ENCODE peak calls at places on chromosome 7, in seven cellular contexts. One of them, this sample, is unnamed.

GRCh38 chr7:140640060-140640611 is 477 bp downstream of the DENND2A start:
- DNase-seq in astrocyte of the cerebellum: no peak
- DNase-seq in tibial artery: peak
- DNase-seq in fibroblast of mammary gland: no peak
- DNase-seq in fibroblast of pulmonary artery: peak
- DNase-seq in prostate gland: no peak
- DNase-seq in pancreas: peak
- DNase-seq in this sample: peak

GRCh38 chr7:52053525-52053924 is 736.9 kb upstream of the COBL start:
- DNase-seq in astrocyte of the cerebellum: no peak
- DNase-seq in tibial artery: no peak
- DNase-seq in fibroblast of mammary gland: no peak
- DNase-seq in fibroblast of pulmonary artery: no peak
- DNase-seq in prostate gland: no peak
- DNase-seq in pancreas: no peak
- DNase-seq in this sample: no peak

GRCh38 chr7:131110294-131111080 is 217.2 kb upstream of the MKLN1 start:
- DNase-seq in astrocyte of the cerebellum: no peak
- DNase-seq in tibial artery: peak
- DNase-seq in fibroblast of mammary gland: peak
- DNase-seq in fibroblast of pulmonary artery: peak
- DNase-seq in prostate gland: peak
- DNase-seq in pancreas: no peak
- DNase-seq in this sample: peak

GRCh38 chr7:116691664-116692063 is 19.7 kb downstream of the MET start:
- DNase-seq in astrocyte of the cerebellum: no peak
- DNase-seq in tibial artery: no peak
- DNase-seq in fibroblast of mammary gland: peak
- DNase-seq in fibroblast of pulmonary artery: peak
- DNase-seq in prostate gland: no peak
- DNase-seq in pancreas: no peak
- DNase-seq in this sample: no peak

GRCh38 chr7:133197972-133198544 is 54.8 kb upstream of the EXOC4 start:
- DNase-seq in astrocyte of the cerebellum: no peak
- DNase-seq in tibial artery: no peak
- DNase-seq in fibroblast of mammary gland: no peak
- DNase-seq in fibroblast of pulmonary artery: no peak
- DNase-seq in prostate gland: no peak
- DNase-seq in pancreas: no peak
- DNase-seq in this sample: no peak

GRCh38 chr7:69814421-69814962 is 216.2 kb downstream of the AUTS2 start:
- DNase-seq in astrocyte of the cerebellum: no peak
- DNase-seq in tibial artery: no peak
- DNase-seq in fibroblast of mammary gland: peak
- DNase-seq in fibroblast of pulmonary artery: peak
- DNase-seq in prostate gland: no peak
- DNase-seq in pancreas: no peak
- DNase-seq in this sample: no peak

GRCh38 chr7:83751217-83751616 is 102.3 kb upstream of the SEMA3E start:
- DNase-seq in astrocyte of the cerebellum: peak
- DNase-seq in tibial artery: no peak
- DNase-seq in fibroblast of mammary gland: peak
- DNase-seq in fibroblast of pulmonary artery: peak
- DNase-seq in prostate gland: no peak
- DNase-seq in pancreas: no peak
- DNase-seq in this sample: no peak

GRCh38 chr7:130917669-130918128 is 183.7 kb upstream of the KLF14 start:
- DNase-seq in astrocyte of the cerebellum: no peak
- DNase-seq in tibial artery: no peak
- DNase-seq in fibroblast of mammary gland: peak
- DNase-seq in fibroblast of pulmonary artery: no peak
- DNase-seq in prostate gland: no peak
- DNase-seq in pancreas: no peak
- DNase-seq in this sample: peak

GRCh38 chr7:445563-446288 is 73.9 kb downstream of the PDGFA start:
- DNase-seq in astrocyte of the cerebellum: no peak
- DNase-seq in tibial artery: no peak
- DNase-seq in fibroblast of mammary gland: no peak
- DNase-seq in fibroblast of pulmonary artery: no peak
- DNase-seq in prostate gland: no peak
- DNase-seq in pancreas: no peak
- DNase-seq in this sample: no peak

GRCh38 chr7:134890246-134891240 is 95.8 kb upstream of the AGBL3 start:
- DNase-seq in astrocyte of the cerebellum: peak
- DNase-seq in tibial artery: peak
- DNase-seq in fibroblast of mammary gland: peak
- DNase-seq in fibroblast of pulmonary artery: peak
- DNase-seq in prostate gland: peak
- DNase-seq in pancreas: no peak
- DNase-seq in this sample: peak

GRCh38 chr7:151452141-151452571 is 12.2 kb upstream of the CRYGN start:
- DNase-seq in astrocyte of the cerebellum: no peak
- DNase-seq in tibial artery: no peak
- DNase-seq in fibroblast of mammary gland: no peak
- DNase-seq in fibroblast of pulmonary artery: no peak
- DNase-seq in prostate gland: no peak
- DNase-seq in pancreas: no peak
- DNase-seq in this sample: no peak

GRCh38 chr7:90726623-90727022 is 130.5 kb downstream of the CDK14 start:
- DNase-seq in astrocyte of the cerebellum: peak
- DNase-seq in tibial artery: no peak
- DNase-seq in fibroblast of mammary gland: peak
- DNase-seq in fibroblast of pulmonary artery: peak
- DNase-seq in prostate gland: peak
- DNase-seq in pancreas: no peak
- DNase-seq in this sample: peak

GRCh38 chr7:92092210-92092609 is 42.1 kb downstream of the CYP51A1 start:
- DNase-seq in astrocyte of the cerebellum: no peak
- DNase-seq in tibial artery: no peak
- DNase-seq in fibroblast of mammary gland: no peak
- DNase-seq in fibroblast of pulmonary artery: no peak
- DNase-seq in prostate gland: no peak
- DNase-seq in pancreas: no peak
- DNase-seq in this sample: no peak

GRCh38 chr7:36967387-36967786 is 243.1 kb upstream of the AOAH start:
- DNase-seq in astrocyte of the cerebellum: peak
- DNase-seq in tibial artery: peak
- DNase-seq in fibroblast of mammary gland: peak
- DNase-seq in fibroblast of pulmonary artery: peak
- DNase-seq in prostate gland: no peak
- DNase-seq in pancreas: no peak
- DNase-seq in this sample: peak

GRCh38 chr7:10708447-10708846 is 265.2 kb upstream of the PHF14 start:
- DNase-seq in astrocyte of the cerebellum: no peak
- DNase-seq in tibial artery: no peak
- DNase-seq in fibroblast of mammary gland: no peak
- DNase-seq in fibroblast of pulmonary artery: no peak
- DNase-seq in prostate gland: no peak
- DNase-seq in pancreas: no peak
- DNase-seq in this sample: no peak

GRCh38 chr7:146411975-146412374 is 295.4 kb downstream of the CNTNAP2 start:
- DNase-seq in astrocyte of the cerebellum: no peak
- DNase-seq in tibial artery: no peak
- DNase-seq in fibroblast of mammary gland: no peak
- DNase-seq in fibroblast of pulmonary artery: no peak
- DNase-seq in prostate gland: no peak
- DNase-seq in pancreas: no peak
- DNase-seq in this sample: no peak

GRCh38 chr7:762891-763290 is 35.8 kb upstream of the PRKAR1B start:
- DNase-seq in astrocyte of the cerebellum: no peak
- DNase-seq in tibial artery: no peak
- DNase-seq in fibroblast of mammary gland: no peak
- DNase-seq in fibroblast of pulmonary artery: no peak
- DNase-seq in prostate gland: no peak
- DNase-seq in pancreas: no peak
- DNase-seq in this sample: no peak

GRCh38 chr7:116616555-116617059 is 55.4 kb upstream of the MET start:
- DNase-seq in astrocyte of the cerebellum: no peak
- DNase-seq in tibial artery: no peak
- DNase-seq in fibroblast of mammary gland: peak
- DNase-seq in fibroblast of pulmonary artery: peak
- DNase-seq in prostate gland: no peak
- DNase-seq in pancreas: no peak
- DNase-seq in this sample: no peak

GRCh38 chr7:84009051-84009450 is 185.5 kb downstream of the SEMA3A start:
- DNase-seq in astrocyte of the cerebellum: no peak
- DNase-seq in tibial artery: no peak
- DNase-seq in fibroblast of mammary gland: peak
- DNase-seq in fibroblast of pulmonary artery: no peak
- DNase-seq in prostate gland: no peak
- DNase-seq in pancreas: no peak
- DNase-seq in this sample: no peak

GRCh38 chr7:38744746-38745145 is 113.6 kb upstream of the AMPH start:
- DNase-seq in astrocyte of the cerebellum: peak
- DNase-seq in tibial artery: no peak
- DNase-seq in fibroblast of mammary gland: peak
- DNase-seq in fibroblast of pulmonary artery: peak
- DNase-seq in prostate gland: no peak
- DNase-seq in pancreas: no peak
- DNase-seq in this sample: peak

DNA sequence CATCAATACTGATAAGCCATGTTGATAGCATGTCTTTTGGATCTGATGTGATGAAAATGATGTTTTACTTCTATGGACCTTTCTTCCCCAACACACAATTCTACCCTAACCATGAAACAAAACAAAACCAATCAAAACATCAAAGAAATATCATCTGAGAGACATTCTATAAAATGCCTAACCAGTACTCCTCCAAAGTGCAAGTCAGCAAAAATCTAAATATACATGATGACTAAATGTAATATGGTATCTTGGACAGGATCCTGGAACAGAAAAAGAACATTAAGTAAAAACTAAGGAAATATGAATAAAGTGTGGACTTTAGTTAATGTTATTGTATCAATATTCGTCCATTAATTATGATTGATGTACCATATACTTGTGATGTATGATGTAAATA is 625.1 kb downstream of the MAGI2 start:
- DNase-seq in astrocyte of the cerebellum: no peak
- DNase-seq in tibial artery: no peak
- DNase-seq in fibroblast of mammary gland: no peak
- DNase-seq in fibroblast of pulmonary artery: no peak
- DNase-seq in prostate gland: no peak
- DNase-seq in pancreas: no peak
- DNase-seq in this sample: no peak
- H3K4me3 ChIP-seq in astrocyte of the cerebellum: no peak
- H3K4me3 ChIP-seq in tibial artery: no peak
- H3K4me3 ChIP-seq in fibroblast of mammary gland: no peak
- H3K4me3 ChIP-seq in fibroblast of pulmonary artery: no peak
- H3K4me3 ChIP-seq in prostate gland: no peak
- H3K4me3 ChIP-seq in pancreas: no peak
- H3K4me3 ChIP-seq in this sample: no peak

GRCh38 chr7:13742719-13743640 is 246.5 kb downstream of the ETV1 start:
- DNase-seq in astrocyte of the cerebellum: peak
- DNase-seq in tibial artery: no peak
- DNase-seq in fibroblast of mammary gland: peak
- DNase-seq in fibroblast of pulmonary artery: peak
- DNase-seq in prostate gland: peak
- DNase-seq in pancreas: no peak
- DNase-seq in this sample: peak
- TF ChIP-seq CTCF in astrocyte of the cerebellum: peak
- TF ChIP-seq CTCF in tibial artery: peak
- TF ChIP-seq CTCF in fibroblast of mammary gland: peak
- TF ChIP-seq CTCF in fibroblast of pulmonary artery: peak
- TF ChIP-seq CTCF in prostate gland: peak
- TF ChIP-seq CTCF in pancreas: peak
- TF ChIP-seq CTCF in this sample: peak

GRCh38 chr7:105880571-105881330 is 4.4 kb upstream of the ATXN7L1 start:
- DNase-seq in astrocyte of the cerebellum: no peak
- DNase-seq in tibial artery: no peak
- DNase-seq in fibroblast of mammary gland: no peak
- DNase-seq in fibroblast of pulmonary artery: no peak
- DNase-seq in prostate gland: no peak
- DNase-seq in pancreas: no peak
- DNase-seq in this sample: no peak
- H3K4me3 ChIP-seq in astrocyte of the cerebellum: no peak
- H3K4me3 ChIP-seq in tibial artery: no peak
- H3K4me3 ChIP-seq in fibroblast of mammary gland: no peak
- H3K4me3 ChIP-seq in fibroblast of pulmonary artery: no peak
- H3K4me3 ChIP-seq in prostate gland: no peak
- H3K4me3 ChIP-seq in pancreas: no peak
- H3K4me3 ChIP-seq in this sample: no peak

GRCh38 chr7:12686234-12686893 is 1.1 kb upstream of the ARL4A start:
- DNase-seq in astrocyte of the cerebellum: no peak
- DNase-seq in tibial artery: peak
- DNase-seq in fibroblast of mammary gland: peak
- DNase-seq in fibroblast of pulmonary artery: peak
- DNase-seq in prostate gland: peak
- DNase-seq in pancreas: peak
- DNase-seq in this sample: peak

GRCh38 chr7:12686894-12687212 is 580 bp upstream of the ARL4A start:
- DNase-seq in astrocyte of the cerebellum: no peak
- DNase-seq in tibial artery: no peak
- DNase-seq in fibroblast of mammary gland: no peak
- DNase-seq in fibroblast of pulmonary artery: no peak
- DNase-seq in prostate gland: no peak
- DNase-seq in pancreas: no peak
- DNase-seq in this sample: no peak

GRCh38 chr7:12684733-12685132 is 2.7 kb upstream of the ARL4A start:
- DNase-seq in astrocyte of the cerebellum: no peak
- DNase-seq in tibial artery: no peak
- DNase-seq in fibroblast of mammary gland: no peak
- DNase-seq in fibroblast of pulmonary artery: no peak
- DNase-seq in prostate gland: no peak
- DNase-seq in pancreas: no peak
- DNase-seq in this sample: no peak

GRCh38 chr7:12684186-12684585 is 3.2 kb upstream of the ARL4A start:
- DNase-seq in astrocyte of the cerebellum: no peak
- DNase-seq in tibial artery: no peak
- DNase-seq in fibroblast of mammary gland: no peak
- DNase-seq in fibroblast of pulmonary artery: no peak
- DNase-seq in prostate gland: no peak
- DNase-seq in pancreas: no peak
- DNase-seq in this sample: peak

GRCh38 chr7:12685550-12685949 is 1.9 kb upstream of the ARL4A start:
- DNase-seq in astrocyte of the cerebellum: no peak
- DNase-seq in tibial artery: peak
- DNase-seq in fibroblast of mammary gland: peak
- DNase-seq in fibroblast of pulmonary artery: peak
- DNase-seq in prostate gland: no peak
- DNase-seq in pancreas: no peak
- DNase-seq in this sample: peak
- TF ChIP-seq CTCF in astrocyte of the cerebellum: peak
- TF ChIP-seq CTCF in tibial artery: peak
- TF ChIP-seq CTCF in fibroblast of mammary gland: peak
- TF ChIP-seq CTCF in fibroblast of pulmonary artery: peak
- TF ChIP-seq CTCF in prostate gland: no peak
- TF ChIP-seq CTCF in pancreas: no peak
- TF ChIP-seq CTCF in this sample: peak